ENCODE peak calls at places on chromosomes 6 and 20, in six cellular contexts. J is ACHN; C is stimulated activated naive B cell treated with anti-CD40 and anti-IgM and Interleukin-4, amounts not matched to agents 10 μg/mL and 1 μg/mL and 100 μg/mL, for 72 hours; G is D341Med; F is posterior cingulate gyrus; H is PC-9. P is an unnamed sample.

GRCh38 chr20:23317081-23317480 is 33.5 kb upstream of the NXT1 start:
- DNase-seq in H (no peak), G (no peak), J (no peak), C (no peak), F (no peak), P (no peak)

GRCh38 chr20:36344517-36345132 is 38.5 kb downstream of the DLGAP4 start:
- DNase-seq in J (peak; percentile 52), C (no peak), F (no peak), H (no peak), G (no peak), P (peak; percentile 36)

GRCh38 chr6:140264451-140264850 is 890.0 kb upstream of the CITED2 start:
- DNase-seq in F (no peak), H (no peak), J (no peak), G (no peak), C (no peak), P (peak; percentile 9)

GRCh38 chr20:43893930-43894329 is 20.7 kb upstream of the TOX2 start:
- DNase-seq in F (no peak), C (no peak), G (no peak), H (no peak), J (no peak), P (peak; percentile 54)

GRCh38 chr6:98875375-98875774 is 41.0 kb downstream of the POU3F2 start:
- DNase-seq in G (no peak), C (no peak), F (no peak), J (no peak), H (no peak), P (no peak)

GRCh38 chr6:22332726-22333125 is 35.9 kb upstream of the PRL start:
- DNase-seq in F (no peak), C (no peak), G (no peak), H (no peak), J (no peak), P (peak; percentile 13)

GRCh38 chr6:18031680-18032256 is 44.3 kb upstream of the KIF13A start:
- DNase-seq in C (no peak), J (no peak), F (no peak), G (no peak), H (no peak), P (no peak)

GRCh38 chr6:152130441-152130840 is 323.0 kb downstream of the ESR1 start:
- DNase-seq in J (no peak), C (no peak), H (no peak), G (no peak), F (no peak), P (peak; percentile 45)

GRCh38 chr20:50627747-50628146 is 63.6 kb downstream of the RIPOR3 start:
- DNase-seq in J (no peak), C (no peak), F (no peak), G (no peak), H (no peak), P (no peak)

GRCh38 chr20:49140834-49141233 is 47.3 kb downstream of the STAU1 start:
- DNase-seq in G (no peak), C (no peak), H (no peak), F (no peak), J (no peak), P (no peak)

GRCh38 chr6:4308354-4308753 is 173.0 kb upstream of the ECI2 start:
- DNase-seq in F (no peak), G (no peak), C (no peak), J (no peak), H (no peak), P (peak; percentile 49)

GRCh38 chr6:35084041-35084491 is 57.1 kb downstream of the TCP11 start:
- DNase-seq in G (no peak), J (no peak), C (no peak), F (no peak), H (no peak), P (no peak)

GRCh38 chr20:34578521-34579147 is 20.1 kb downstream of the MAP1LC3A start:
- DNase-seq in F (no peak), H (no peak), G (no peak), J (no peak), C (no peak), P (no peak)

GRCh38 chr20:23050847-23051627 is 1.6 kb upstream of the THBD start:
- DNase-seq in C (peak; percentile 6), G (no peak), J (peak; percentile 62), F (no peak), H (peak; percentile 82), P (peak; percentile 83)

P was measured in iris pigment epithelial cell.